ENCODE peak calls at places on chromosomes 7 and 10, in ten cellular contexts. Z is mammary epithelial cell; V is GM12865; K is fibroblast of mammary gland; Q is A549; S is ovary; T is heart left ventricle; X is AG04450; N is CD8-positive, alpha-beta T cell; I is AG10803. E is an unnamed sample.

GRCh38 chr10:73110345-73110849 is at the start of gene NUDT13:
- DNase-seq in Z (peak), V (peak), K (peak), Q (peak), S (peak), T (peak), X (no peak), N (peak), I (peak), E (no peak)

GRCh38 chr7:7318610-7319009 is 136.3 kb downstream of the C1GALT1 start:
- DNase-seq in Z (no peak), V (no peak), K (no peak), Q (no peak), S (no peak), T (no peak), X (no peak), N (no peak), I (no peak), E (no peak)

GRCh38 chr10:17349717-17350116 is 104.7 kb downstream of the ST8SIA6 start:
- DNase-seq in Z (peak), V (no peak), K (peak), Q (no peak), S (no peak), T (no peak), X (no peak), N (no peak), I (no peak), E (no peak)

GRCh38 chr10:72690071-72690755 is 1.7 kb upstream of the MCU start:
- DNase-seq in Z (no peak), V (no peak), K (no peak), Q (peak), S (no peak), T (no peak), X (no peak), N (no peak), I (no peak), E (no peak)

GRCh38 chr7:70178787-70179186 is 580.5 kb downstream of the AUTS2 start:
- DNase-seq in Z (peak), V (no peak), K (peak), Q (peak), S (no peak), T (no peak), X (no peak), N (no peak), I (peak), E (no peak)

GRCh38 chr10:103676058-103676785 is 179.2 kb downstream of the SH3PXD2A start:
- DNase-seq in Z (peak), V (no peak), K (peak), Q (peak), S (peak), T (no peak), X (no peak), N (no peak), I (peak), E (no peak)

GRCh38 chr10:1420663-1421362 is 316.5 kb downstream of the ADARB2 start:
- DNase-seq in Z (peak), V (peak), K (no peak), Q (peak), S (no peak), T (no peak), X (no peak), N (peak), I (no peak), E (no peak)

GRCh38 chr7:22137026-22137425 is 191.3 kb upstream of the CDCA7L start:
- DNase-seq in Z (no peak), V (no peak), K (peak), Q (no peak), S (no peak), T (no peak), X (peak), N (no peak), I (peak), E (peak)

GRCh38 chr10:18737841-18738240 is 78.6 kb downstream of the ARL5B start:
- DNase-seq in Z (no peak), V (no peak), K (peak), Q (no peak), S (no peak), T (no peak), X (peak), N (no peak), I (peak), E (peak)

GRCh38 chr10:47339759-47340612 is 8.2 kb upstream of the RBP3 start:
- DNase-seq in Z (no peak), V (no peak), K (no peak), Q (no peak), S (no peak), T (no peak), X (no peak), N (no peak), I (no peak), E (no peak)

GRCh38 chr10:35565602-35566061 is 39.5 kb upstream of the GJD4 start:
- DNase-seq in Z (no peak), V (no peak), K (peak), Q (no peak), S (no peak), T (peak), X (no peak), N (no peak), I (peak), E (no peak)

GRCh38 chr10:47268696-47269095 is 31.3 kb upstream of the GDF10 start:
- DNase-seq in Z (no peak), V (no peak), K (no peak), Q (no peak), S (no peak), T (no peak), X (no peak), N (no peak), I (no peak), E (no peak)

GRCh38 chr7:1698951-1699350 is 28.9 kb downstream of the ELFN1 start:
- DNase-seq in Z (no peak), V (no peak), K (no peak), Q (no peak), S (no peak), T (no peak), X (no peak), N (no peak), I (no peak), E (no peak)

GRCh38 chr10:8544500-8544899 is 490.0 kb downstream of the GATA3 start:
- DNase-seq in Z (no peak), V (no peak), K (no peak), Q (no peak), S (no peak), T (no peak), X (no peak), N (no peak), I (no peak), E (no peak)

GRCh38 chr7:30984359-30985107 is 20.8 kb downstream of the GHRHR start:
- DNase-seq in Z (peak), V (no peak), K (peak), Q (peak), S (no peak), T (no peak), X (no peak), N (no peak), I (peak), E (peak)

GRCh38 chr7:50739744-50740455 is 42.8 kb downstream of the GRB10 start:
- DNase-seq in Z (no peak), V (peak), K (no peak), Q (no peak), S (no peak), T (no peak), X (no peak), N (peak), I (peak), E (no peak)

GRCh38 chr10:12940791-12941190 is 60.7 kb downstream of the CCDC3 start:
- DNase-seq in Z (no peak), V (no peak), K (no peak), Q (no peak), S (no peak), T (no peak), X (no peak), N (no peak), I (no peak), E (no peak)

GRCh38 chr10:63977329-63977923 is 456.2 kb downstream of the REEP3 start:
- DNase-seq in Z (peak), V (peak), K (peak), Q (peak), S (no peak), T (no peak), X (no peak), N (no peak), I (peak), E (no peak)

GRCh38 chr7:2616387-2616966 is 15.3 kb upstream of the TTYH3 start:
- DNase-seq in Z (no peak), V (no peak), K (no peak), Q (no peak), S (no peak), T (no peak), X (no peak), N (no peak), I (no peak), E (no peak)

GRCh38 chr10:91493313-91493712 is 83.2 kb downstream of the HECTD2 start:
- DNase-seq in Z (peak), V (peak), K (peak), Q (peak), S (no peak), T (no peak), X (no peak), N (no peak), I (peak), E (peak)

GRCh38 chr10:72242675-72243074 is 26.6 kb upstream of the ASCC1 start:
- DNase-seq in Z (no peak), V (no peak), K (peak), Q (no peak), S (peak), T (peak), X (no peak), N (no peak), I (peak), E (no peak)

GRCh38 chr7:105682331-105683070 is 101.2 kb upstream of the EFCAB10 start:
- DNase-seq in Z (no peak), V (no peak), K (peak), Q (no peak), S (no peak), T (no peak), X (no peak), N (no peak), I (peak), E (no peak)

GRCh38 chr7:55409474-55410225 is 44.5 kb downstream of the LANCL2 start:
- DNase-seq in Z (no peak), V (peak), K (no peak), Q (no peak), S (no peak), T (no peak), X (no peak), N (no peak), I (peak), E (no peak)

GRCh38 chr7:85160223-85160622 is 26.6 kb downstream of the SEMA3D start:
- DNase-seq in Z (peak), V (peak), K (peak), Q (no peak), S (no peak), T (no peak), X (no peak), N (no peak), I (peak), E (peak)

GRCh38 chr10:10605551-10606081 is 412.1 kb upstream of the CELF2 start:
- DNase-seq in Z (no peak), V (no peak), K (peak), Q (no peak), S (peak), T (no peak), X (peak), N (no peak), I (peak), E (peak)

GRCh38 chr7:2787251-2787968 is 56.7 kb downstream of the GNA12 start:
- DNase-seq in Z (no peak), V (no peak), K (no peak), Q (no peak), S (no peak), T (no peak), X (no peak), N (no peak), I (peak), E (no peak)

GRCh38 chr10:14751576-14752330 is 22.9 kb downstream of the FAM107B start:
- DNase-seq in Z (no peak), V (peak), K (peak), Q (no peak), S (no peak), T (peak), X (no peak), N (no peak), I (peak), E (peak)

GRCh38 chr10:132675031-132675740 is 110.8 kb downstream of the NKX6-2 start:
- DNase-seq in Z (no peak), V (no peak), K (no peak), Q (no peak), S (no peak), T (peak), X (no peak), N (no peak), I (no peak), E (no peak)

GRCh38 chr10:125026036-125026931 is 84.4 kb downstream of the ZRANB1 start:
- DNase-seq in Z (no peak), V (no peak), K (no peak), Q (no peak), S (no peak), T (no peak), X (no peak), N (no peak), I (no peak), E (no peak)

GRCh38 chr10:91653214-91653875 is 20.5 kb upstream of the PPP1R3C start:
- DNase-seq in Z (peak), V (no peak), K (peak), Q (peak), S (no peak), T (no peak), X (no peak), N (no peak), I (peak), E (no peak)

GRCh38 chr10:15084502-15084922 is 4.1 kb downstream of the ACBD7 start:
- DNase-seq in Z (peak), V (peak), K (peak), Q (peak), S (peak), T (peak), X (peak), N (no peak), I (peak), E (peak)

GRCh38 chr10:101817542-101818118 is 614 bp downstream of the OGA start:
- DNase-seq in Z (peak), V (peak), K (peak), Q (peak), S (peak), T (peak), X (peak), N (no peak), I (peak), E (peak)

GRCh38 chr7:24025094-24025493 is 258.9 kb upstream of the NPY start:
- DNase-seq in Z (peak), V (peak), K (no peak), Q (no peak), S (no peak), T (no peak), X (peak), N (no peak), I (peak), E (no peak)

GRCh38 chr10:125083576-125083920 is 76.8 kb downstream of the CTBP2 start:
- DNase-seq in Z (no peak), V (no peak), K (peak), Q (peak), S (no peak), T (no peak), X (peak), N (no peak), I (peak), E (no peak)

GRCh38 chr10:103839867-103840746 is 15.3 kb downstream of the SH3PXD2A start:
- DNase-seq in Z (no peak), V (no peak), K (no peak), Q (no peak), S (no peak), T (peak), X (no peak), N (no peak), I (no peak), E (no peak)

GRCh38 chr7:13130321-13130720 is 442.9 kb downstream of the ARL4A start:
- DNase-seq in Z (no peak), V (no peak), K (no peak), Q (no peak), S (no peak), T (no peak), X (no peak), N (no peak), I (no peak), E (no peak)

GRCh38 chr7:1232103-1232466 is 587 bp upstream of the UNCX start:
- DNase-seq in Z (no peak), V (no peak), K (no peak), Q (no peak), S (no peak), T (no peak), X (no peak), N (no peak), I (no peak), E (no peak)

GRCh38 chr7:148222716-148223115 is 367.9 kb upstream of the C7orf33 start:
- DNase-seq in Z (no peak), V (no peak), K (no peak), Q (no peak), S (no peak), T (no peak), X (no peak), N (no peak), I (peak), E (no peak)

GRCh38 chr7:29835718-29836117 is 29.4 kb downstream of the WIPF3 start:
- DNase-seq in Z (no peak), V (no peak), K (no peak), Q (no peak), S (no peak), T (no peak), X (no peak), N (no peak), I (no peak), E (no peak)

DNA sequence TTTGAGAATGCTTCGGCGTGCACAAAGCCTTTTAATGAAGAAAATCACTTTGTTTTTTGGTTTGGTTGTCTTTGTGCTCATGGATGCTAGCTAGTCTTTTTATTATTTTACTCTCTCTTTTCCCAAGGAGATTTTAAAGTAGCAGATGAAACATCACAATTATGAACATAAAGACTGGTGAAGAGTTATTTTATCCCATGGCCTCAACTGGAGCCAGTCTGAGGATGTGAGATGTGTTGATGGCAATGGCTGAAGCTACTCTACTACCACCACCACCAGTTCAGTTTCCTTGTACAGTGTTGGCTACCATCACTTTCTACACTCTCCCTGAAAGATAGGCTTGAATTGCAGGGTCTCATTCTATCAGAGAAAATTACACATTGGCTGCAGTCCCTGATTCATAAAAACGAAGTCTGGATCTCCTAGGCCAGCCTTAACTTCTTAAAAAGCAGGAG is 494 bp upstream of the HERC4 start:
- DNase-seq in Z (no peak), V (peak), K (no peak), Q (no peak), S (no peak), T (no peak), X (no peak), N (no peak), I (no peak), E (no peak)
- H3K4me3 ChIP-seq in Z (peak), V (peak), K (no peak), Q (peak), S (peak), T (no peak), X (peak), N (peak), I (peak), E (no peak)

GRCh38 chr10:84204122-84204521 is 9.8 kb downstream of the CDHR1 start:
- DNase-seq in Z (no peak), V (peak), K (no peak), Q (no peak), S (no peak), T (no peak), X (no peak), N (no peak), I (no peak), E (no peak)
- TF ChIP-seq CTCF in Z (peak), V (peak), K (peak), Q (no peak), S (no peak), T (no peak), X (peak), N (no peak), I (peak), E (peak)

DNA sequence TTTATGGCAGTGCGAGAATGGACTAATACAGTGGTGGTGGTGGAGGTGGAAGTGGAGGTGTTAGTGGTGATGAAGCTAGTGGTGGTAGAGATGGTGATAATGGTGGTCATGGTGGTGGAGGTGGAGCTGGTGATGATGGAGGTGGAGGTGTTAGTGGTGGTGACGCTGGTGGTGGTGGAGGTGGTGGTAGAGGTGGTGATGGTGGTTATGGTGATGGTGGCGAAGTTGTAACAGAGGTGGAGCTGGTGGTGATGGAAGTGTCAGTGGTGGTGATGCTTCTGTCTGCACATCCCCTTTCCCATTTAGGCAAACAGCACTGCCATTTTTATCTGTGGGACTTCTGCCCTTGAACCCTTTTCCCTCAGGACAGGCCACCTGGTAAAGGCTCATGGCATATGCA is 7.4 kb upstream of the PTPRN2 start:
- DNase-seq in Z (peak), V (peak), K (peak), Q (peak), S (no peak), T (no peak), X (no peak), N (no peak), I (peak), E (no peak)
- H3K4me3 ChIP-seq in Z (no peak), V (no peak), K (no peak), Q (no peak), S (no peak), T (no peak), X (no peak), N (no peak), I (no peak), E (no peak)

GRCh38 chr10:60821661-60822060 is 43.4 kb downstream of the CDK1 start:
- DNase-seq in Z (no peak), V (no peak), K (no peak), Q (no peak), S (no peak), T (no peak), X (no peak), N (no peak), I (peak), E (no peak)
- TF ChIP-seq CTCF in Z (no peak), V (no peak), K (no peak), Q (no peak), S (no peak), T (no peak), X (no peak), N (no peak), I (no peak), E (no peak)